ENCODE peak calls at places on chromosomes 13 and 19, in seven cellular contexts. One of them, this sample, is unnamed. For H3K9me3, the result is how much of the 10 kb centered on the place peaks cover.

GRCh38 chr19:33280351-33280921 is 21.9 kb downstream of the CEBPA start:
- DNase-seq in breast epithelium: no peak
- DNase-seq in fibroblast of lung: no peak
- DNase-seq in OCI-LY7: no peak
- DNase-seq in SK-N-SH: no peak
- DNase-seq in cardiac muscle cell: no peak
- DNase-seq in right cardiac atrium: no peak
- DNase-seq in this sample: no peak

GRCh38 chr19:47641891-47642485 is 33.1 kb downstream of the BICRA start:
- DNase-seq in breast epithelium: no peak
- DNase-seq in fibroblast of lung: no peak
- DNase-seq in OCI-LY7: no peak
- DNase-seq in SK-N-SH: no peak
- DNase-seq in cardiac muscle cell: no peak
- DNase-seq in right cardiac atrium: no peak
- DNase-seq in this sample: no peak

GRCh38 chr19:3389876-3390361 is 23.5 kb downstream of the NFIC start:
- DNase-seq in breast epithelium: no peak
- DNase-seq in fibroblast of lung: no peak
- DNase-seq in OCI-LY7: no peak
- DNase-seq in SK-N-SH: no peak
- DNase-seq in cardiac muscle cell: peak
- DNase-seq in right cardiac atrium: no peak
- DNase-seq in this sample: no peak

GRCh38 chr13:113083022-113083373 is 22.6 kb upstream of the F7 start:
- DNase-seq in breast epithelium: no peak
- DNase-seq in fibroblast of lung: no peak
- DNase-seq in OCI-LY7: no peak
- DNase-seq in SK-N-SH: no peak
- DNase-seq in cardiac muscle cell: no peak
- DNase-seq in right cardiac atrium: peak
- DNase-seq in this sample: no peak

GRCh38 chr19:35264281-35265125 is 4.3 kb upstream of the USF2 start:
- DNase-seq in breast epithelium: peak
- DNase-seq in fibroblast of lung: no peak
- DNase-seq in OCI-LY7: no peak
- DNase-seq in SK-N-SH: no peak
- DNase-seq in cardiac muscle cell: no peak
- DNase-seq in right cardiac atrium: no peak
- DNase-seq in this sample: peak

GRCh38 chr19:4722671-4723464 is 774 bp downstream of the DPP9 start:
- DNase-seq in breast epithelium: no peak
- DNase-seq in fibroblast of lung: peak
- DNase-seq in OCI-LY7: peak
- DNase-seq in SK-N-SH: no peak
- DNase-seq in cardiac muscle cell: no peak
- DNase-seq in right cardiac atrium: peak
- DNase-seq in this sample: no peak

GRCh38 chr13:23765531-23765930 is 123.7 kb downstream of the MIPEP start:
- DNase-seq in breast epithelium: no peak
- DNase-seq in fibroblast of lung: no peak
- DNase-seq in OCI-LY7: no peak
- DNase-seq in SK-N-SH: no peak
- DNase-seq in cardiac muscle cell: no peak
- DNase-seq in right cardiac atrium: no peak
- DNase-seq in this sample: no peak

GRCh38 chr13:60590775-60591174 is 193.8 kb downstream of the TDRD3 start:
- DNase-seq in breast epithelium: no peak
- DNase-seq in fibroblast of lung: peak
- DNase-seq in OCI-LY7: no peak
- DNase-seq in SK-N-SH: no peak
- DNase-seq in cardiac muscle cell: no peak
- DNase-seq in right cardiac atrium: no peak
- DNase-seq in this sample: no peak

GRCh38 chr13:30561506-30561905 is 56.2 kb upstream of the USPL1 start:
- DNase-seq in breast epithelium: no peak
- DNase-seq in fibroblast of lung: peak
- DNase-seq in OCI-LY7: no peak
- DNase-seq in SK-N-SH: no peak
- DNase-seq in cardiac muscle cell: no peak
- DNase-seq in right cardiac atrium: no peak
- DNase-seq in this sample: no peak

GRCh38 chr13:95535243-95535642 is 17.3 kb upstream of the CLDN10 start:
- DNase-seq in breast epithelium: no peak
- DNase-seq in fibroblast of lung: peak
- DNase-seq in OCI-LY7: no peak
- DNase-seq in SK-N-SH: no peak
- DNase-seq in cardiac muscle cell: no peak
- DNase-seq in right cardiac atrium: no peak
- DNase-seq in this sample: no peak

DNA sequence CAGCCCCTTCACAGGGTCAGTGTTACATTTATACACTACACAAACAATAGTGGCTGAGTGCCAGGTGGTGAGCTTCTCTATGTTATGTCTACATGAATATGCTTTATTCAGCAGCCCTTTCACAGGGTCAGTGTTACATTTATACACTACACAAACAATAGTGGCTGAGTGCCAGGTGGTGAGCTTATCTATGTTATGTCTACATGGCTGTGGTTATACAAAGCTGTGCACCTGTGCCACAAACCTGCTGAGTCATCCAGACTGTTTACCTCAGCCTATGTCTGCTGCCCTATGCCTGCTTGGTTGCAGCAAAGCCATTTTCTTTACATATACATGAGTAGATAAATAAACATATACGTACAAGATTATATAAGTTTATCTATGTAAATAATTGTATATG is 76.5 kb downstream of the ZNF726 start:
- DNase-seq in breast epithelium: no peak
- DNase-seq in fibroblast of lung: peak
- DNase-seq in OCI-LY7: peak
- DNase-seq in SK-N-SH: no peak
- DNase-seq in cardiac muscle cell: no peak
- DNase-seq in right cardiac atrium: no peak
- DNase-seq in this sample: no peak
- H3K9me3 ChIP-seq in breast epithelium: under half
- H3K9me3 ChIP-seq in fibroblast of lung: under half
- H3K9me3 ChIP-seq in OCI-LY7: under half
- H3K9me3 ChIP-seq in SK-N-SH: under half
- H3K9me3 ChIP-seq in cardiac muscle cell: under half
- H3K9me3 ChIP-seq in right cardiac atrium: under half
- H3K9me3 ChIP-seq in this sample: under half

GRCh38 chr19:19691683-19692082 is 23.0 kb downstream of the ZNF101 start:
- DNase-seq in breast epithelium: no peak
- DNase-seq in fibroblast of lung: no peak
- DNase-seq in OCI-LY7: no peak
- DNase-seq in SK-N-SH: no peak
- DNase-seq in cardiac muscle cell: no peak
- DNase-seq in right cardiac atrium: no peak
- DNase-seq in this sample: no peak

GRCh38 chr19:19696386-19696785 is 27.7 kb downstream of the ZNF101 start:
- DNase-seq in breast epithelium: no peak
- DNase-seq in fibroblast of lung: no peak
- DNase-seq in OCI-LY7: no peak
- DNase-seq in SK-N-SH: no peak
- DNase-seq in cardiac muscle cell: no peak
- DNase-seq in right cardiac atrium: no peak
- DNase-seq in this sample: no peak

DNA sequence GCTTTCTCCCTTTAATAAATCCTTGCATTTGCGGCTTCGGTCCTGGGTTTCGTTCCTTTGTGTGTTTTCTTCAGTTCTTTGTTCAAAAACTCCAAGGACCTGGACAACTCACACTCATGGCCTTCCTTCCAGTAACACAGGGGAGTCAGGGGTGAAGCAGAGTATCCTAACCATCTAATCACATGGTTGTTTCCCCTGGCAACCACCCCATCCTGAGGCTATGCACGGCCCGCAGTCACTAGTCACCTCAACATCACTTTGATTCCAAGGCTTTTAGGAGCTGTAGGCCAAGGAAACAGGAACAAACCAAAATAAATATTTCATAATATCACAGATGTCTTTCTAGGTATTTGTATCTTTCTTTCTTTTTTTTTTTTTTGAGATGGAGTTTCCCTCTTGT is 28.9 kb downstream of the ZNF101 start:
- DNase-seq in breast epithelium: no peak
- DNase-seq in fibroblast of lung: no peak
- DNase-seq in OCI-LY7: no peak
- DNase-seq in SK-N-SH: no peak
- DNase-seq in cardiac muscle cell: no peak
- DNase-seq in right cardiac atrium: no peak
- DNase-seq in this sample: no peak
- H3K9me3 ChIP-seq in breast epithelium: under half
- H3K9me3 ChIP-seq in fibroblast of lung: under half
- H3K9me3 ChIP-seq in OCI-LY7: under half
- H3K9me3 ChIP-seq in SK-N-SH: under half
- H3K9me3 ChIP-seq in cardiac muscle cell: under half
- H3K9me3 ChIP-seq in right cardiac atrium: under half
- H3K9me3 ChIP-seq in this sample: under half

GRCh38 chr19:40154121-40154680 is 37.0 kb upstream of the MAP3K10 start:
- DNase-seq in breast epithelium: no peak
- DNase-seq in fibroblast of lung: no peak
- DNase-seq in OCI-LY7: no peak
- DNase-seq in SK-N-SH: no peak
- DNase-seq in cardiac muscle cell: no peak
- DNase-seq in right cardiac atrium: no peak
- DNase-seq in this sample: no peak
- H3K9me3 ChIP-seq in breast epithelium: under half
- H3K9me3 ChIP-seq in fibroblast of lung: under half
- H3K9me3 ChIP-seq in OCI-LY7: under half
- H3K9me3 ChIP-seq in SK-N-SH: under half
- H3K9me3 ChIP-seq in cardiac muscle cell: under half
- H3K9me3 ChIP-seq in right cardiac atrium: under half
- H3K9me3 ChIP-seq in this sample: under half

GRCh38 chr13:44786724-44787123 is 202.5 kb downstream of the NUFIP1 start:
- DNase-seq in breast epithelium: no peak
- DNase-seq in fibroblast of lung: no peak
- DNase-seq in OCI-LY7: no peak
- DNase-seq in SK-N-SH: no peak
- DNase-seq in cardiac muscle cell: no peak
- DNase-seq in right cardiac atrium: no peak
- DNase-seq in this sample: no peak
- H3K9me3 ChIP-seq in breast epithelium: under half
- H3K9me3 ChIP-seq in fibroblast of lung: under half
- H3K9me3 ChIP-seq in OCI-LY7: under half
- H3K9me3 ChIP-seq in SK-N-SH: under half
- H3K9me3 ChIP-seq in cardiac muscle cell: under half
- H3K9me3 ChIP-seq in right cardiac atrium: under half
- H3K9me3 ChIP-seq in this sample: under half

GRCh38 chr19:23972161-23972560 is 57.5 kb downstream of the ZNF726 start:
- DNase-seq in breast epithelium: no peak
- DNase-seq in fibroblast of lung: no peak
- DNase-seq in OCI-LY7: no peak
- DNase-seq in SK-N-SH: peak
- DNase-seq in cardiac muscle cell: no peak
- DNase-seq in right cardiac atrium: no peak
- DNase-seq in this sample: no peak
- H3K9me3 ChIP-seq in breast epithelium: under half
- H3K9me3 ChIP-seq in fibroblast of lung: under half
- H3K9me3 ChIP-seq in OCI-LY7: under half
- H3K9me3 ChIP-seq in SK-N-SH: under half
- H3K9me3 ChIP-seq in cardiac muscle cell: under half
- H3K9me3 ChIP-seq in right cardiac atrium: under half
- H3K9me3 ChIP-seq in this sample: under half

GRCh38 chr19:57789288-57789687 is 19.8 kb downstream of the ZNF586 start:
- DNase-seq in breast epithelium: no peak
- DNase-seq in fibroblast of lung: no peak
- DNase-seq in OCI-LY7: no peak
- DNase-seq in SK-N-SH: no peak
- DNase-seq in cardiac muscle cell: no peak
- DNase-seq in right cardiac atrium: no peak
- DNase-seq in this sample: no peak
- H3K9me3 ChIP-seq in breast epithelium: half or more
- H3K9me3 ChIP-seq in fibroblast of lung: under half
- H3K9me3 ChIP-seq in OCI-LY7: under half
- H3K9me3 ChIP-seq in SK-N-SH: under half
- H3K9me3 ChIP-seq in cardiac muscle cell: under half
- H3K9me3 ChIP-seq in right cardiac atrium: under half
- H3K9me3 ChIP-seq in this sample: under half